ENCODE peak calls at places on chromosomes 6 and 20, in ten cellular contexts. U, G, K, Q, O, W, V, P, H and C are unnamed samples.

GRCh38 chr6:88823998-88824397 is 139.4 kb downstream of the RNGTT start:
- DNase-seq in V (peak; percentile 21), H (peak; percentile 17), K (peak; percentile 66), O (no peak), Q (no peak), G (no peak), W (no peak), U (peak; percentile 2), P (no peak), C (no peak)

GRCh38 chr6:140779341-140779740 is 1353.4 kb upstream of the GJE1 start:
- DNase-seq in U (no peak), Q (no peak), V (no peak), O (no peak), P (no peak), G (peak; percentile 62), K (peak; percentile 46), W (no peak), H (peak; percentile 41), C (no peak)

GRCh38 chr6:96015321-96015790 is 418 bp upstream of the FUT9 start:
- DNase-seq in W (no peak), O (no peak), P (peak; percentile 82), K (no peak), H (no peak), U (no peak), G (no peak), V (no peak), Q (no peak), C (no peak)

GRCh38 chr20:57389695-57390603 is 1.2 kb upstream of the RBM38 start:
- DNase-seq in W (no peak), O (peak; percentile 32), U (no peak), G (no peak), P (no peak), Q (peak; percentile 43), V (no peak), K (no peak), H (no peak), C (no peak)

GRCh38 chr20:21118138-21118537 is 7.7 kb upstream of the KIZ start:
- DNase-seq in V (no peak), W (no peak), K (no peak), H (no peak), O (no peak), Q (no peak), G (no peak), P (no peak), U (no peak), C (no peak)

GRCh38 chr20:62367483-62368302 is 581 bp upstream of the LAMA5 start:
- DNase-seq in G (no peak), Q (no peak), W (peak; percentile 50), V (no peak), H (no peak), P (no peak), O (no peak), K (no peak), U (no peak), C (no peak)

GRCh38 chr6:15837205-15837604 is 174.4 kb upstream of the DTNBP1 start:
- DNase-seq in V (no peak), Q (no peak), O (no peak), W (no peak), P (no peak), U (no peak), H (no peak), G (no peak), K (no peak), C (no peak)

GRCh38 chr6:15507221-15507620 is 155.6 kb downstream of the DTNBP1 start:
- DNase-seq in G (no peak), P (no peak), W (no peak), H (no peak), U (no peak), K (no peak), O (no peak), V (no peak), Q (no peak), C (no peak)

GRCh38 chr6:120764312-120764711 is 570.0 kb downstream of the TBC1D32 start:
- DNase-seq in P (peak; percentile 2), H (no peak), K (no peak), G (peak; percentile 18), Q (no peak), U (no peak), V (no peak), O (no peak), W (no peak), C (no peak)

GRCh38 chr6:125647391-125647790 is 102.0 kb upstream of the HEY2 start:
- DNase-seq in Q (no peak), K (no peak), V (no peak), P (no peak), O (no peak), G (no peak), W (no peak), H (no peak), U (no peak), C (no peak)

GRCh38 chr6:16130932-16131387 is 2.1 kb downstream of the MYLIP start:
- DNase-seq in U (no peak), K (peak; percentile 76), O (peak; percentile 79), P (peak; percentile 81), H (peak; percentile 63), G (no peak), V (peak; percentile 54), Q (peak; percentile 87), W (peak; percentile 44), C (peak; percentile 36)

GRCh38 chr6:128368213-128369000 is 152.0 kb downstream of the PTPRK start:
- DNase-seq in K (peak; percentile 26), W (no peak), H (peak; percentile 55), O (no peak), Q (no peak), V (no peak), P (no peak), U (no peak), G (peak; percentile 10), C (peak; percentile 37)

GRCh38 chr20:62805365-62805710 is 703 bp downstream of the OGFR start:
- DNase-seq in V (no peak), Q (peak; percentile 36), K (no peak), U (no peak), G (no peak), O (no peak), W (no peak), P (no peak), H (no peak), C (no peak)

GRCh38 chr6:56724455-56724854 is 81.8 kb upstream of the DST start:
- DNase-seq in W (no peak), P (no peak), Q (no peak), U (no peak), V (peak; percentile 35), K (peak; percentile 78), G (no peak), H (peak; percentile 69), O (no peak), C (no peak)

GRCh38 chr6:94049001-94049400 is 629.6 kb upstream of the EPHA7 start:
- DNase-seq in O (no peak), P (no peak), K (no peak), G (no peak), Q (no peak), U (no peak), V (no peak), W (no peak), H (no peak), C (no peak)

GRCh38 chr6:73123632-73124329 is 101.5 kb downstream of the KHDC1L start:
- DNase-seq in Q (no peak), G (no peak), H (no peak), K (no peak), V (no peak), W (no peak), O (no peak), U (no peak), P (no peak), C (no peak)

GRCh38 chr6:108526739-108527174 is 34.0 kb upstream of the FOXO3 start:
- DNase-seq in V (peak; percentile 65), O (no peak), U (no peak), G (no peak), K (peak; percentile 44), Q (no peak), H (peak; percentile 26), W (peak; percentile 42), P (no peak), C (no peak)

GRCh38 chr6:30891816-30892553 is 7.7 kb downstream of the DDR1 start:
- DNase-seq in P (no peak), U (no peak), V (no peak), H (no peak), K (no peak), W (no peak), O (no peak), G (no peak), Q (no peak), C (no peak)

GRCh38 chr6:55082021-55082420 is 92.3 kb upstream of the HCRTR2 start:
- DNase-seq in U (no peak), V (no peak), Q (no peak), H (no peak), K (no peak), P (no peak), G (no peak), W (no peak), O (no peak), C (no peak)

GRCh38 chr20:45412653-45413052 is 3.3 kb upstream of the PIGT start:
- DNase-seq in K (no peak), H (no peak), V (no peak), W (no peak), O (no peak), G (no peak), U (no peak), Q (no peak), P (no peak), C (no peak)

GRCh38 chr6:157030756-157031155 is 253.6 kb downstream of the ARID1B start:
- DNase-seq in H (no peak), G (no peak), K (no peak), U (no peak), V (no peak), W (no peak), P (no peak), O (no peak), Q (no peak), C (no peak)

GRCh38 chr20:62269871-62270270 is 31.6 kb downstream of the OSBPL2 start:
- DNase-seq in Q (no peak), W (no peak), O (no peak), K (no peak), G (no peak), P (no peak), V (no peak), H (no peak), U (no peak), C (no peak)

GRCh38 chr6:54366647-54367327 is 58.5 kb downstream of the TINAG start:
- DNase-seq in U (peak; percentile 4), O (no peak), G (peak; percentile 8), H (peak; percentile 4), W (no peak), P (no peak), Q (no peak), V (no peak), K (peak; percentile 65), C (peak; percentile 12)

GRCh38 chr6:36625161-36625919 is 31.2 kb downstream of the SRSF3 start:
- DNase-seq in O (no peak), V (peak; percentile 80), Q (no peak), P (peak; percentile 14), G (no peak), W (no peak), H (peak; percentile 42), U (no peak), K (no peak), C (no peak)

GRCh38 chr6:617485-618100 is 39.3 kb downstream of the HUS1B start:
- DNase-seq in H (no peak), K (no peak), P (no peak), Q (no peak), G (no peak), U (no peak), V (no peak), W (no peak), O (no peak), C (no peak)

GRCh38 chr6:107585815-107586435 is 96.0 kb downstream of the SOBP start:
- DNase-seq in P (peak; percentile 37), U (no peak), O (no peak), G (no peak), Q (no peak), K (no peak), W (no peak), H (no peak), V (no peak), C (no peak)

GRCh38 chr6:35058041-35058675 is 83.0 kb downstream of the TCP11 start:
- DNase-seq in W (no peak), V (no peak), Q (no peak), U (no peak), H (no peak), K (no peak), G (no peak), P (no peak), O (no peak), C (no peak)

GRCh38 chr6:166556871-166557322 is 29.6 kb downstream of the RAMACL start:
- DNase-seq in U (no peak), W (no peak), G (peak; percentile 96), P (peak; percentile 83), O (no peak), K (peak; percentile 87), H (peak; percentile 68), Q (peak; percentile 52), V (peak; percentile 93), C (peak; percentile 96)